ENCODE peak calls at places on chromosomes 12 and 14, in four cellular contexts. Q is aorta, R is stomach, W is astrocyte. O is an unnamed sample.

GRCh38 chr12:113270709-113271009 is 49.4 kb downstream of the TPCN1 start:
- DNase-seq in R (no peak), Q (peak; percentile 71), W (no peak), O (no peak)

GRCh38 chr12:120013659-120014380 is 24.8 kb downstream of the BICDL1 start:
- DNase-seq in Q (no peak), W (no peak), R (no peak), O (no peak)

GRCh38 chr12:30866256-30866655 is 60.3 kb upstream of the TSPAN11 start:
- DNase-seq in R (no peak), W (no peak), Q (no peak), O (no peak)

GRCh38 chr14:104319489-104320241 is 181.3 kb downstream of the KIF26A start:
- DNase-seq in R (peak; percentile 18), W (no peak), Q (no peak), O (no peak)

GRCh38 chr12:81468206-81468605 is 290.9 kb downstream of the PPFIA2 start:
- DNase-seq in Q (no peak), R (no peak), W (peak; percentile 81), O (no peak)

GRCh38 chr12:111693818-111694217 is 8.0 kb downstream of the ACAD10 start:
- DNase-seq in R (no peak), Q (no peak), W (no peak), O (no peak)

GRCh38 chr12:59834659-59835474 is 239.0 kb downstream of the SLC16A7 start:
- DNase-seq in R (no peak), W (peak; percentile 8), Q (no peak), O (peak; percentile 3)

GRCh38 chr12:50088577-50089335 is 3.6 kb downstream of the SMARCD1 start:
- DNase-seq in R (peak; percentile 68), Q (no peak), W (peak; percentile 27), O (peak; percentile 77)

GRCh38 chr12:104064031-104064841 is at the start of gene HCFC2:
- DNase-seq in W (peak; percentile 76), R (peak; percentile 91), Q (peak; percentile 98), O (peak; percentile 90)

GRCh38 chr14:103594265-103594664 is 31.5 kb downstream of the COA8 start:
- DNase-seq in Q (no peak), R (no peak), W (peak; percentile 79), O (no peak)

GRCh38 chr14:71438684-71439083 is 493.5 kb upstream of the RGS6 start:
- DNase-seq in R (no peak), W (peak; percentile 74), Q (no peak), O (no peak)

GRCh38 chr12:91180577-91180976 is 2.0 kb downstream of the DCN start:
- DNase-seq in Q (no peak), R (no peak), W (peak; percentile 83), O (no peak)

GRCh38 chr12:54033106-54033979 is 493 bp downstream of the HOXC5 start:
- DNase-seq in W (no peak), Q (no peak), R (peak; percentile 54), O (peak; percentile 83)

GRCh38 chr14:57057803-57058202 is 210.9 kb downstream of the EXOC5 start:
- DNase-seq in Q (no peak), W (no peak), R (no peak), O (no peak)

GRCh38 chr14:100531152-100531551 is 56.1 kb downstream of the BEGAIN start:
- DNase-seq in R (no peak), Q (no peak), W (no peak), O (no peak)

GRCh38 chr12:126247936-126248335 is 1182.7 kb downstream of the AACS start:
- DNase-seq in Q (no peak), R (no peak), W (peak; percentile 18), O (no peak)

GRCh38 chr12:78198896-78199295 is 368.2 kb downstream of the NAV3 start:
- DNase-seq in W (no peak), R (no peak), Q (no peak), O (no peak)

GRCh38 chr14:23604675-23605170 is 26.1 kb upstream of the JPH4 start:
- DNase-seq in Q (no peak), R (no peak), W (no peak), O (no peak)

GRCh38 chr14:90447720-90448497 is 51.1 kb downstream of the CALM1 start:
- DNase-seq in Q (no peak), R (no peak), W (no peak), O (no peak)

GRCh38 chr14:61219673-61220072 is 61.5 kb downstream of the TMEM30B start:
- DNase-seq in R (no peak), W (no peak), Q (no peak), O (no peak)

GRCh38 chr14:32896979-32897723 is 41.5 kb upstream of the NPAS3 start:
- DNase-seq in W (peak; percentile 33), R (no peak), Q (no peak), O (no peak)

GRCh38 chr14:100441271-100441947 is 118.3 kb downstream of the SLC25A47 start:
- DNase-seq in Q (no peak), W (no peak), R (no peak), O (no peak)

GRCh38 chr12:32069071-32069470 is 37.6 kb upstream of the BICD1 start:
- DNase-seq in R (no peak), W (no peak), Q (no peak), O (peak; percentile 17)

GRCh38 chr14:60721331-60722162 is 2.6 kb downstream of the SIX4 start:
- DNase-seq in R (peak; percentile 44), W (peak; percentile 71), Q (peak; percentile 88), O (peak; percentile 41)

GRCh38 chr14:101862711-101863110 is 101.2 kb downstream of the PPP2R5C start:
- DNase-seq in W (peak; percentile 64), R (no peak), Q (no peak), O (no peak)

GRCh38 chr12:108425238-108425795 is 86.2 kb upstream of the CMKLR1 start:
- DNase-seq in W (no peak), Q (no peak), R (no peak), O (no peak)

GRCh38 chr12:30952036-30952435 is 25.5 kb downstream of the TSPAN11 start:
- DNase-seq in R (no peak), W (no peak), Q (peak; percentile 52), O (no peak)

GRCh38 chr12:8065991-8066594 is at the start of gene C3AR1:
- DNase-seq in Q (no peak), W (peak; percentile 76), R (no peak), O (no peak)

GRCh38 chr14:52551696-52552062 is 626 bp downstream of the TXNDC16 start:
- DNase-seq in W (peak; percentile 26), Q (no peak), R (no peak), O (peak; percentile 18)

GRCh38 chr14:64682173-64682710 is 22.0 kb upstream of the PLEKHG3 start:
- DNase-seq in Q (peak; percentile 94), R (peak; percentile 81), W (peak; percentile 68), O (no peak)
- H3K4me3 ChIP-seq in Q (no peak overlapping the region), R (no peak overlapping the region), W (no peak overlapping the region), O (no peak overlapping the region)

DNA sequence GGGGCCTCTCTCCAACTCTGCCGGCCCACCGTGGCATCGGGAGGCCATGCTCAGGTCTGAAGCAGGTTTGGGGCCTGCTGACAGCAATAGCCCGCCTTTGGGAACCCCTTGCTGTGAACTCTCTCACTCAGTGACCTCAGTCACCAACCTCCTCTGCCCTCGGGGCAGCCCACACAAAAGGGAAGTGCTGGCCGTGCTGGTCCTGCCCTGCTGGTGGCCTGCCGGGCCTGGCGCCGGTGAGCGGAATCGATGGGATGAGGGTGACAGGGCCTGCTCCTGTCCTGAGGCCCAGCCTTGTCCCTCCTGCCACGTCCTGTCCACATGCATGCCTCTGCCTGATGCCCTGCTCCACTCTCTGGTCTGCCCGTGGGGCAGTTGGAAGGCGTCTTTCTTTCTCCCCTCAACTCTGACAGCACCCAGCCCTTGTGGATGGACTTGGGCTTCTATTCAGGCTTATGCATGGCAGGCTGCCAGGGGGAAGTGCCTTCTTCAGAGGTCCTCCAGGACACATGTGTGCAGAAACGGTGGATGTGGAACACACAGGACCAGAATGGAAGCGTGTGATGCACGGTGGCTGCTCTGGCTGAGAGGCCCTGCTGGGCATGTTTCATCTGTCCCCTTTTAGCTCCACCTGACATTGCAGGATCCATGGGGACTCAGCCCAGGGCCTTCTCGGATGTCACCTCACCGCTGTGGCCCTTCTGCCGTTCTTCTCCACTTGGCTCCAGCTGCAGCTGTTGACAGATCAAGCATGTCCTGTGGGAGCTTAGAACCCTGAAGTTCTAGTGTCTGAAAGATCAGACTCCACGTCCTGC is 31.9 kb downstream of the IL31 start:
- DNase-seq in W (no peak), R (no peak), Q (no peak), O (no peak)
- H3K36me3 ChIP-seq in W (peaks cover 7% of the 10 kb centered on the region), R (peaks cover 96% of the 10 kb centered on the region), Q (no peaks in the 10 kb centered on the region), O (no peaks in the 10 kb centered on the region)

GRCh38 chr12:106032141-106032925 is 106.4 kb downstream of the NUAK1 start:
- DNase-seq in R (no peak), Q (no peak), W (peak; percentile 87), O (peak; percentile 23)

GRCh38 chr12:106033161-106033675 is 105.5 kb downstream of the NUAK1 start:
- DNase-seq in Q (no peak), R (no peak), W (no peak), O (no peak)

GRCh38 chr12:106031736-106032135 is 107.0 kb downstream of the NUAK1 start:
- DNase-seq in Q (no peak), R (no peak), W (no peak), O (no peak)

GRCh38 chr12:106027286-106027685 is 111.5 kb downstream of the NUAK1 start:
- DNase-seq in Q (no peak), R (no peak), W (no peak), O (no peak)

DNA sequence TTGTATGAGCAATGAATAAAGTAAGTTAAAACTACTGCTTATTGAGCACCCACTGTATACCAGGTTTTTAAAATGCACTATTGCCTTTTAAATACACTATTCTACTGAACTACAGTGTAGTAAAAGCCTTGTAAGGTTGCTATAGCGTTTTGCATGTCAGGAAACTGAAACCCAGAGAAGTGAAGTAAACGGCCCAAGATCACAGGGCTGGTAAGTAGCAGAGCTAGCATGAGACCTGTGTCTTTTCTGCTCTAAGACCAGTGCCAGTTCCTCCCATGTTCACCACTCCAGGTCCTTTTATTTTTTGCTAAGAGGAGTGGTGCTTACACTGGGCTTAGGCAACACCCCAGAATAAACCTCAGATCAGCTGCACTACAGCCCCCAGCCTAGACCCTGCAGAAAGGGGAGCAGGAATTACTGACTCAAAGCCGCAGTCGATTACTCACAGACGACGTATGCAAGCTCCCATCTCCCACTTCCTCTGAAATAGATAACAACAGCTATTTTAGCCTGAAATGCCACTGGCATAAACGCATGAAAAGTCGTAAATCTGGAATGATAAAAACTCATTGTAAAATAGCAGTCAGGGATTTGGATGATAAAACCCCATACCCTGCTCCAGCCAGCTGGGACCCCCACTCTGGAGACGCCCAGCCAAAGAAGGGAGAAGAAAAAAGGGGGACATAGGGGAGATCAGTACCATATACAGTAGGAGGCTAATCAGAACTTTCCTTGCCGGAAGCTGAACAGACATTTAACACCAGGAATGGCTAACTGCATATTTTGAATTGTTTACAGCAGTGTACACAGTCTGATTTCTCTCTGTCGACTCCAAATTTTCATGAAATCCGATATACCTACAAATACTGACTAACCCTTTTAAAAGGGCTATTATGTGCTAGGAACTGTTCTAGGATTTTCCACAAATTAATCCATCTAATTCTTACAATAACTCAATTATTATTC is 108.3 kb downstream of the NUAK1 start:
- DNase-seq in R (no peak), W (peak; percentile 100), Q (no peak), O (no peak)
- H3K4me3 ChIP-seq in R (no peak overlapping the region), W (peak overlapping the region; percentile 25), Q (no peak overlapping the region), O (no peak overlapping the region)

GRCh38 chr12:51484119-51484518 is 59.5 kb downstream of the SLC4A8 start:
- DNase-seq in Q (no peak), R (no peak), W (no peak), O (no peak)

GRCh38 chr12:51488281-51488680 is 63.6 kb downstream of the SLC4A8 start:
- DNase-seq in W (peak; percentile 10), Q (no peak), R (no peak), O (no peak)

GRCh38 chr12:51480978-51481377 is 56.3 kb downstream of the SLC4A8 start:
- DNase-seq in Q (no peak), R (no peak), W (no peak), O (no peak)

GRCh38 chr12:51482808-51483532 is 58.3 kb downstream of the SLC4A8 start:
- DNase-seq in Q (no peak), R (no peak), W (no peak), O (peak; percentile 11)
- H3K36me3 ChIP-seq in Q (no peaks in the 10 kb centered on the region), R (no peaks in the 10 kb centered on the region), W (no peaks in the 10 kb centered on the region), O (peaks cover 2% of the 10 kb centered on the region)

GRCh38 chr12:46265734-46266133 is 3.1 kb downstream of the SLC38A1 start:
- DNase-seq in W (no peak), Q (no peak), R (no peak), O (no peak)
- H3K4me3 ChIP-seq in W (no peak overlapping the region), Q (no peak overlapping the region), R (peak overlapping the region; percentile 63), O (no peak overlapping the region)